ENCODE peak calls at places on chromosome 13, in nine cellular contexts. U is ascending aorta, G is pancreas, B is left ventricle myocardium inferior, W is heart right ventricle, O is upper lobe of right lung, T is fibroblast of lung, R is GM06990, P is body of pancreas. K is an unnamed sample. For H3K36me3, the result is how much of the 10 kb centered on the place peaks cover.

GRCh38 chr13:92196566-92197256 is 798.3 kb downstream of the GPC5 start:
- DNase-seq in W (no peak), O (no peak), P (no peak), B (no peak), U (no peak), T (peak), R (no peak), G (no peak), K (no peak)

GRCh38 chr13:40235160-40235796 is 431.2 kb downstream of the FOXO1 start:
- DNase-seq in U (no peak), W (no peak), P (no peak), R (no peak), T (peak), G (no peak), B (no peak), O (no peak), K (no peak)

GRCh38 chr13:32298695-32299094 is 16.5 kb downstream of the ZAR1L start:
- DNase-seq in W (no peak), O (no peak), P (no peak), T (no peak), G (no peak), B (no peak), R (no peak), U (no peak), K (no peak)

GRCh38 chr13:105665284-105665683 is 870.2 kb downstream of the EFNB2 start:
- DNase-seq in G (no peak), U (no peak), O (no peak), W (no peak), B (no peak), R (no peak), P (no peak), T (no peak), K (no peak)

GRCh38 chr13:33218020-33218419 is 67.5 kb downstream of the STARD13 start:
- DNase-seq in T (no peak), P (no peak), W (no peak), R (no peak), U (no peak), O (no peak), G (no peak), B (no peak), K (no peak)

GRCh38 chr13:59946924-59947323 is 216.8 kb downstream of the DIAPH3 start:
- DNase-seq in R (no peak), B (no peak), P (no peak), G (no peak), U (no peak), O (no peak), W (no peak), T (no peak), K (no peak)

GRCh38 chr13:105928901-105929300 is 606.6 kb downstream of the EFNB2 start:
- DNase-seq in O (no peak), U (no peak), T (no peak), R (no peak), W (no peak), P (no peak), G (no peak), B (no peak), K (no peak)

GRCh38 chr13:39892731-39893293 is 237.3 kb downstream of the COG6 start:
- DNase-seq in O (no peak), W (peak), T (no peak), R (no peak), G (no peak), U (no peak), P (no peak), B (peak), K (no peak)

GRCh38 chr13:94351292-94352000 is 128.0 kb downstream of the DCT start:
- DNase-seq in R (no peak), W (no peak), B (no peak), T (peak), P (no peak), U (no peak), O (no peak), G (no peak), K (no peak)

GRCh38 chr13:77207943-77208342 is 119.0 kb downstream of the MYCBP2 start:
- DNase-seq in B (no peak), O (no peak), P (no peak), U (no peak), T (peak), R (no peak), W (no peak), G (no peak), K (no peak)

GRCh38 chr13:41465215-41465907 is 8.0 kb downstream of the RGCC start:
- DNase-seq in W (peak), O (peak), B (peak), P (no peak), G (no peak), U (peak), R (peak), T (peak), K (peak)

GRCh38 chr13:41216160-41216559 is 21.8 kb upstream of the KBTBD7 start:
- DNase-seq in B (no peak), G (no peak), W (no peak), P (no peak), U (no peak), R (no peak), T (peak), O (no peak), K (no peak)

GRCh38 chr13:53242015-53242414 is 213.4 kb downstream of the OLFM4 start:
- DNase-seq in R (no peak), U (no peak), W (no peak), G (no peak), B (no peak), O (no peak), T (no peak), P (no peak), K (no peak)

GRCh38 chr13:73939071-73939380 is 195.2 kb downstream of the KLF12 start:
- DNase-seq in O (no peak), W (no peak), U (no peak), B (no peak), R (no peak), T (no peak), G (no peak), P (no peak), K (no peak)

GRCh38 chr13:23159205-23159586 is 21.6 kb upstream of the SGCG start:
- DNase-seq in T (peak), B (peak), P (no peak), G (no peak), R (no peak), U (no peak), O (no peak), W (peak), K (peak)

GRCh38 chr13:41649659-41650058 is 192.3 kb downstream of the RGCC start:
- DNase-seq in B (no peak), U (no peak), R (no peak), G (no peak), P (no peak), W (no peak), O (no peak), T (peak), K (no peak)

GRCh38 chr13:73059460-73060250 is 850 bp downstream of the KLF5 start:
- DNase-seq in W (peak), U (no peak), G (peak), P (peak), R (no peak), T (no peak), B (peak), O (peak), K (peak)

GRCh38 chr13:51811920-51812328 is 8.0 kb upstream of the DHRS12 start:
- DNase-seq in R (peak), W (no peak), G (no peak), T (no peak), O (no peak), B (no peak), U (no peak), P (no peak), K (no peak)

GRCh38 chr13:75771818-75772217 is 135.7 kb downstream of the LMO7 start:
- DNase-seq in U (no peak), B (no peak), W (no peak), T (peak), P (no peak), G (no peak), O (no peak), R (no peak), K (no peak)

GRCh38 chr13:46530084-46530935 is 22.7 kb upstream of the LRCH1 start:
- DNase-seq in U (no peak), B (no peak), G (no peak), T (peak), W (no peak), R (no peak), O (no peak), P (no peak), K (no peak)

GRCh38 chr13:111337206-111337605 is 16.8 kb downstream of the TEX29 start:
- DNase-seq in P (no peak), G (no peak), O (no peak), B (no peak), T (peak), R (no peak), U (no peak), W (peak), K (no peak)

GRCh38 chr13:45303866-45304265 is 37.1 kb downstream of the TPT1 start:
- DNase-seq in U (no peak), B (no peak), P (no peak), O (no peak), R (no peak), G (no peak), T (no peak), W (no peak), K (no peak)

GRCh38 chr13:108797354-108797753 is 167.9 kb downstream of the MYO16 start:
- DNase-seq in G (no peak), O (no peak), T (no peak), R (no peak), U (no peak), P (no peak), W (no peak), B (no peak), K (no peak)

GRCh38 chr13:80840313-80840976 is 499.5 kb upstream of the SPRY2 start:
- DNase-seq in W (no peak), P (no peak), O (no peak), T (peak), U (no peak), B (no peak), R (no peak), G (no peak), K (no peak)

GRCh38 chr13:114053026-114053425 is 79.2 kb upstream of the C13orf46 start:
- DNase-seq in T (peak), P (no peak), U (no peak), O (no peak), W (no peak), R (no peak), G (peak), B (no peak), K (no peak)
- H3K36me3 ChIP-seq in T (under half), P (under half), U (under half), O (under half), W (under half), R (under half), G (under half), B (under half), K (under half)

DNA sequence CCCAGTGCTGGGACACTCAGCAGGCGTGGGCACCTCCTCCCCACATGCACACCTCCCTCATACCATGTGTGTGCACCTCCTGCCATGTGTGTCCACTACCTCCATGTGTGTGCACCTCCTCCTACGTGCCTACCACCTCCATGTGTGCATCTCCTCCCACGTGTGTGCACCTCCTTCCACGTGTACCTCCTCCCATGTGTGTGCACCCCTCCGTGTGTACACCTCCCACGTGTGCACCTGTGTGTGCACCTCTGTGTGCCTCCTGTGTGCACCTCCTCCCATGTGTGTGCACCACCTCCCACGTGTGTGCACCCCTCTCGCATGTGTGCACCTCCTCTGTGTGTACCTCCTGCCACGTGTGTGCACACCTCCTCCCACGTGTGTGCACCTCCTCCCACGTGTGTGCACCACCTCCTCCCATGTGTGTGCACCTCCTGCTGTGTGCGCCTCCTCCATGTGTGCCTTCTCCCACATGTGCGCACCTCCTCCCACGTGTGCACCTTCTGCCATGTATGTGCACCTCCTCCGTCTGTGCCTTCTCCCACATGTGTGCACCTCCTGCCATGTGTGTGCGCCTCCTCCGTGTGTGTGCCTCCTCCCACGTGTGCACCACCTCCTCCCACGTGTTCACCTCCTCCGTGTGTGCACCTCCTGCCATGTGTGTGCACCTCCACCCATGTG is 6.1 kb upstream of the C13orf46 start:
- DNase-seq in R (no peak), B (no peak), O (peak), G (peak), P (no peak), U (no peak), W (no peak), T (no peak), K (peak)
- H3K36me3 ChIP-seq in R (under half), B (under half), O (under half), G (under half), P (under half), U (under half), W (under half), T (under half), K (under half)

GRCh38 chr13:113507564-113508210 is 17.2 kb upstream of the DCUN1D2 start:
- DNase-seq in W (no peak), R (no peak), U (no peak), B (no peak), O (no peak), P (no peak), G (no peak), T (no peak), K (no peak)

GRCh38 chr13:113508531-113509254 is 18.2 kb upstream of the DCUN1D2 start:
- DNase-seq in W (no peak), U (no peak), G (no peak), O (no peak), T (no peak), P (no peak), B (no peak), R (no peak), K (no peak)

GRCh38 chr13:113506025-113506685 is 15.6 kb upstream of the DCUN1D2 start:
- DNase-seq in P (no peak), O (no peak), W (no peak), T (no peak), R (no peak), B (no peak), G (no peak), U (no peak), K (no peak)

GRCh38 chr13:113509989-113510388 is 19.5 kb upstream of the DCUN1D2 start:
- DNase-seq in O (no peak), P (no peak), G (no peak), U (no peak), B (no peak), W (no peak), T (no peak), R (no peak), K (no peak)

GRCh38 chr13:113506871-113507388 is 16.4 kb upstream of the DCUN1D2 start:
- DNase-seq in O (no peak), T (no peak), P (no peak), B (no peak), U (no peak), R (no peak), W (no peak), G (no peak), K (no peak)
- H3K36me3 ChIP-seq in O (half or more), T (under half), P (under half), B (half or more), U (under half), R (under half), W (under half), G (under half), K (half or more)

GRCh38 chr13:36323951-36324566 is 22.1 kb downstream of the SPART start:
- DNase-seq in P (no peak), G (no peak), U (no peak), T (no peak), B (no peak), O (no peak), W (no peak), R (no peak), K (no peak)

GRCh38 chr13:36329355-36329754 is 16.8 kb downstream of the SPART start:
- DNase-seq in R (no peak), O (no peak), T (peak), P (no peak), U (no peak), W (no peak), B (no peak), G (no peak), K (no peak)

GRCh38 chr13:36323408-36323807 is 22.8 kb downstream of the SPART start:
- DNase-seq in B (no peak), T (no peak), R (no peak), P (no peak), O (no peak), G (no peak), W (no peak), U (no peak), K (no peak)

GRCh38 chr13:36328821-36329220 is 17.4 kb downstream of the SPART start:
- DNase-seq in O (no peak), W (no peak), T (no peak), R (no peak), U (no peak), P (no peak), B (no peak), G (no peak), K (no peak)

DNA sequence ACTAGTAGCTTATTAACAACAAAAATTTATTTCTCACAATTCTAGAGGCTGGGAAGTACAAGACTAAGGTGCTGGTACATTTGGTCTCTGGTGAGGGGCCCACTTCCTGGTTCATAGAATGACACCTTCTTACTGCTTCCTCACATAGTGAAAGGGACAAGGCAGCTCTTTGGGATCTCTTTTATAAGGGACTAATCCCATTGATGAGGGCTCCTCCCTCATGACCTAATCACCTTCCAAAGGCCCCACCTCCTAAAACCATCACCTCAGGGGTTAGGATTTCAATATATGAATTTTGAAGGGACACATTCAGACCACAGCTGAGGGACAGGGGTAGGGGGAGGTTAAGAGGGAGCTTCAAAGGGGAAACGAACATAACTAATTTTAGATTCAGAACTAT is 20.3 kb downstream of the SPART start:
- DNase-seq in P (no peak), T (no peak), U (no peak), W (no peak), G (no peak), R (no peak), B (no peak), O (no peak), K (no peak)
- H3K36me3 ChIP-seq in P (under half), T (under half), U (half or more), W (under half), G (under half), R (under half), B (half or more), O (half or more), K (under half)

DNA sequence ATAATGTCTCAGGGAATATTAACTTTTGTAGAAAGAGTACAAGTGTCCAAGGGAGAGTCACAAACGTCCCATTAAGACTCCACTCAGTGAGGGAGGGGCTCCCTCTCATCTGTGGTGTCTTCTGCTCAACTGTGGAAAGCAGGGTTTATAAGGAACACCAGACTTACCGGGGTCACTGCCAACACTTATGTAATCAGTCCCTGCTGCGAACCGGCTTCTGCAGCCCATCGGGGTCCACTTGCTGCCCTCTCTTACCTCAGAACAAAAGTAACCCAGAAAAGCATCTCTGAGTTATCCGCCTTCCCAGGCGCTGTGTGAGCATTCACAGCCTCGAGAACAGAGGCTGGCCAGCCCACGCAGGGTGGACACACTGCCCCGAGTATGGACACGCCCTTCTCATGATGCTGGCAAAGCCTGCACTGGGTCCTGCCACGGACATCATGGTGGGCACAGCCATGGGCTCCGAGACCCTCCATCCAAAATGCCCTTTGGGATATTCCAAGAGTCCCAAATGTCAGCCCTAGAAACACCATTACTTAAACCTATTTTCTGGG is 64.1 kb downstream of the STK24 start:
- DNase-seq in R (no peak), B (no peak), G (no peak), O (peak), T (no peak), W (no peak), P (no peak), U (no peak), K (no peak)
- H3K36me3 ChIP-seq in R (under half), B (under half), G (under half), O (under half), T (under half), W (under half), P (under half), U (under half), K (under half)